ENCODE peak calls at places on chromosomes 3 and 15, in five cellular contexts. U, S, M, P and F are unnamed samples.

GRCh38 chr3:157958471-157958870 is 147.7 kb downstream of the SHOX2 start:
- DNase-seq in U (no peak), S (no peak), M (no peak), P (peak), F (no peak)

GRCh38 chr15:72155021-72155621 is 36.9 kb downstream of the SENP8 start:
- DNase-seq in U (peak), S (peak), M (no peak), P (peak), F (no peak)

GRCh38 chr15:51076898-51077564 is 17.7 kb downstream of the TNFAIP8L3 start:
- DNase-seq in U (peak), S (peak), M (no peak), P (peak), F (no peak)

GRCh38 chr3:108548304-108548703 is 37.9 kb upstream of the MYH15 start:
- DNase-seq in U (no peak), S (no peak), M (peak), P (no peak), F (no peak)

GRCh38 chr3:193585530-193585929 is 7.5 kb upstream of the OPA1 start:
- DNase-seq in U (no peak), S (no peak), M (no peak), P (no peak), F (no peak)

GRCh38 chr15:73127302-73127936 is 75.2 kb downstream of the NEO1 start:
- DNase-seq in U (peak), S (peak), M (no peak), P (peak), F (no peak)

GRCh38 chr15:62141643-62142588 is 23.2 kb downstream of the C2CD4B start:
- DNase-seq in U (no peak), S (peak), M (no peak), P (no peak), F (no peak)

GRCh38 chr3:157128771-157129671 is 30.9 kb downstream of the CCNL1 start:
- DNase-seq in U (peak), S (peak), M (no peak), P (peak), F (no peak)

GRCh38 chr3:191372122-191372521 is 41.8 kb upstream of the UTS2B start:
- DNase-seq in U (no peak), S (no peak), M (no peak), P (no peak), F (no peak)

GRCh38 chr15:73617310-73617709 is 15.9 kb downstream of the NPTN start:
- DNase-seq in U (no peak), S (peak), M (no peak), P (peak), F (no peak)

GRCh38 chr3:44297255-44297654 is 41.3 kb upstream of the TCAIM start:
- DNase-seq in U (no peak), S (no peak), M (no peak), P (no peak), F (no peak)

GRCh38 chr3:72461787-72462186 is 386.5 kb downstream of the SHQ1 start:
- DNase-seq in U (peak), S (no peak), M (no peak), P (no peak), F (no peak)

GRCh38 chr15:60074181-60074885 is 70.2 kb downstream of the FOXB1 start:
- DNase-seq in U (no peak), S (peak), M (no peak), P (no peak), F (no peak)

GRCh38 chr3:118550122-118550521 is 484.5 kb downstream of the IGSF11 start:
- DNase-seq in U (no peak), S (peak), M (no peak), P (no peak), F (no peak)

GRCh38 chr3:63908081-63908736 is 4.0 kb downstream of the SCAANT1 start:
- DNase-seq in U (no peak), S (peak), M (no peak), P (peak), F (no peak)

GRCh38 chr15:59283717-59284336 is 77.2 kb downstream of the LDHAL6B start:
- DNase-seq in U (no peak), S (no peak), M (no peak), P (no peak), F (no peak)

GRCh38 chr3:136728918-136729317 is 23.3 kb downstream of the STAG1 start:
- DNase-seq in U (peak), S (peak), M (peak), P (peak), F (peak)

GRCh38 chr3:134372405-134373277 is 1.6 kb downstream of the AMOTL2 start:
- DNase-seq in U (no peak), S (no peak), M (no peak), P (no peak), F (no peak)

GRCh38 chr3:59451041-59451763 is 401.4 kb upstream of the CFAP20DC start:
- DNase-seq in U (no peak), S (peak), M (no peak), P (no peak), F (no peak)

GRCh38 chr15:51198701-51199253 is 104.1 kb upstream of the TNFAIP8L3 start:
- DNase-seq in U (no peak), S (peak), M (no peak), P (no peak), F (no peak)

GRCh38 chr3:5875056-5875455 is 687.5 kb downstream of the EDEM1 start:
- DNase-seq in U (no peak), S (no peak), M (no peak), P (no peak), F (no peak)

GRCh38 chr3:126672741-126673140 is 17.8 kb upstream of the TXNRD3 start:
- DNase-seq in U (no peak), S (no peak), M (no peak), P (no peak), F (no peak)

GRCh38 chr3:71245052-71245488 is 338.5 kb downstream of the FOXP1 start:
- DNase-seq in U (no peak), S (peak), M (peak), P (peak), F (peak)

GRCh38 chr3:124441766-124442165 is 288.5 kb upstream of the UMPS start:
- DNase-seq in U (no peak), S (no peak), M (no peak), P (peak), F (no peak)

GRCh38 chr3:19885468-19885867 is 48.5 kb downstream of the EFHB start:
- DNase-seq in U (no peak), S (peak), M (no peak), P (peak), F (no peak)

GRCh38 chr3:67509471-67510075 is 144.8 kb downstream of the SUCLG2 start:
- DNase-seq in U (no peak), S (peak), M (no peak), P (no peak), F (no peak)

GRCh38 chr3:167346171-167346570 is 33.9 kb downstream of the ZBBX start:
- DNase-seq in U (no peak), S (no peak), M (no peak), P (no peak), F (no peak)

GRCh38 chr3:197076446-197076845 is 46.8 kb upstream of the MELTF start:
- DNase-seq in U (no peak), S (no peak), M (no peak), P (no peak), F (no peak)

GRCh38 chr3:86968224-86968932 is 22.6 kb downstream of the VGLL3 start:
- DNase-seq in U (no peak), S (no peak), M (no peak), P (no peak), F (no peak)

GRCh38 chr3:86961297-86961696 is 29.7 kb downstream of the VGLL3 start:
- DNase-seq in U (no peak), S (peak), M (no peak), P (no peak), F (no peak)

GRCh38 chr3:86965180-86965579 is 25.8 kb downstream of the VGLL3 start:
- DNase-seq in U (no peak), S (no peak), M (no peak), P (no peak), F (no peak)

GRCh38 chr3:86969500-86970189 is 21.3 kb downstream of the VGLL3 start:
- DNase-seq in U (no peak), S (no peak), M (no peak), P (peak), F (no peak)

DNA sequence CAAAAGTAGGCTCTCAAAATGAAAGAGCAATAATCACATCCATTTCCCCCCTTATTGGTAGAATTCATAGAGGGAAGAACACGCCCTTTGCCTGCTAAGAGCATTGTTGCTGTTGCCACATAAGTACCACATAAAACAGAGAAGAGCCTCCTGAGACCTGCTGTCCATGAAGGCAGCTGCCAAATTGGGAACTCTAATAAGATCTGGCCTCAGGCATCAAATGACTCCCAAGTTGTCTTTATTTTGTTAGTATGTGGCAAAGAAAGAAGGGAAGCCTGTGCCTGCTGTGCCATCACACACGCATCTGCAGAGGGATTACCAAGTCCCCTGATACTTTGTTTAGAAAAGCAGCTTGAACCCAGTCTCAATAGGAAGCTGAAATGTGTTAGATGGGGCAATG is 23.9 kb downstream of the VGLL3 start:
- DNase-seq in U (no peak), S (no peak), M (no peak), P (no peak), F (no peak)
- H3K4me3 ChIP-seq in U (no peak), S (no peak), M (no peak), P (no peak), F (no peak)

DNA sequence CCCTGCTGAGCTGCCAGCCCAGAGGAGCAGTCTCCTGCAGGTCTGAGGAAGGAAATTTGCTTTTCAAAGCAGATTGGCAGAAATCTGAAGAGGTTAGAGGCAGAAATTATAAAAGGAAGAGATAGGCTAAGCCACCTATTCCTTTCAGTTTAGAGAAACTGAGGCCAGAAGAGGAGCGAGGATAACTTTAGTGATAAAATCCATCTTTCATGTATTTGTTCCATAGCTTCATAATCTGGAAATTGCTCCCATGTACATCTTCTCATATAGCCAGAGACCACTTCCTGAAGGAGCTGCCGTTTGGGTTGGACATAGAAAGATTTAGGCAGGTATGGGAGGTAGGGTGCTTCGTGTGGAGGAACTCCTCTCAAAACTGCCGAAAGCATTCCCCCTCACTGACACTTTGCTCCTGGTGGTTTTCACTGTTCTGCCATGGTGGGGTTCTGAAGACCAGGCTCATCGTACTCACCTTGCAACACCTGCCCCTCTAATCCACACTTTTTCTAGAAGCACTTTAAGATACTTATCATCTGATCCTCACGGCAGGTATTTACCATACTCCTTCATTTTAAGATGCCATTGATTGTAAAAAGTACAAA is 670 bp upstream of the ACAP2 start:
- DNase-seq in U (no peak), S (no peak), M (no peak), P (no peak), F (no peak)
- H3K4me3 ChIP-seq in U (peak), S (peak), M (peak), P (peak), F (peak)

DNA sequence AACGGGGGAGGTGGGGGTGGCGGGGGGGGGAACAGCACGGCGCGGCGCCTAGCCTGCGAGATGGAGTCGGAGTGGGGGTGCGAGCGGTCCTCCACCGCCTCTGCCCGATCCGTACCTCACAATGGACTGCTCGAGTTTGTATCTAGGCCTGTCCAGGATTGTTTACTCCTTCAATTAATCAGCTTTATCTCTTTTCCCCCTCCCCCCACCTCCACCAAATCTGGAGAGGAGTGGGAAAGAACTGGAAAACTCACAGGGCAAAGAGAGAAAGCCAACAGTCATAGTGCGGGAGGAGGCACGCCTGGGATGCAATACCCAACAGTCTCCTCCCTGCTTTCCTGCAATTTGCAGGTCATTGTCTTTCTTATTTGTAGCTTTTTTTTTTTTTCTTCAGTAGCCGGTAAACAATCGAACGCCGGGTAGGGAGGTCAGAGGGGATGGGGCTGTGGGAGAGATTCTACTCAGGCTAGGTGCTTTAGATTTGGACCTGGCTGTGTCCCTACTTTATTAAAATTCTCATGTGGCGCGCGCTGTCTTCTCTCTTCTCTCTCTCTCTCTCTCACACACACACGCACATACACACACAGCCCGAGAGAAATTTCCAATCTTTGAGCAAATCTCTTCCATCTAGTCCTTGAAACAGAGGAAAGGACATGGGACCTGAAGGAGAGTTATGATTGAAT is 6.9 kb upstream of the MEIS2 start:
- DNase-seq in U (peak), S (no peak), M (no peak), P (peak), F (no peak)
- H3K4me3 ChIP-seq in U (peak), S (no peak), M (no peak), P (peak), F (no peak)

GRCh38 chr3:30303770-30304169 is 302.6 kb upstream of the TGFBR2 start:
- DNase-seq in U (no peak), S (no peak), M (no peak), P (no peak), F (no peak)
- H3K4me3 ChIP-seq in U (no peak), S (no peak), M (no peak), P (no peak), F (no peak)

GRCh38 chr3:149375164-149375823 is 2.2 kb downstream of the TM4SF1 start:
- DNase-seq in U (no peak), S (peak), M (no peak), P (no peak), F (no peak)

GRCh38 chr3:149377408-149378111 is at the start of gene TM4SF1:
- DNase-seq in U (peak), S (peak), M (no peak), P (peak), F (peak)

GRCh38 chr3:149378420-149379388 is 1.3 kb upstream of the TM4SF1 start:
- DNase-seq in U (no peak), S (no peak), M (no peak), P (no peak), F (no peak)

GRCh38 chr3:149375824-149376196 is 1.6 kb downstream of the TM4SF1 start:
- DNase-seq in U (no peak), S (no peak), M (no peak), P (no peak), F (no peak)

DNA sequence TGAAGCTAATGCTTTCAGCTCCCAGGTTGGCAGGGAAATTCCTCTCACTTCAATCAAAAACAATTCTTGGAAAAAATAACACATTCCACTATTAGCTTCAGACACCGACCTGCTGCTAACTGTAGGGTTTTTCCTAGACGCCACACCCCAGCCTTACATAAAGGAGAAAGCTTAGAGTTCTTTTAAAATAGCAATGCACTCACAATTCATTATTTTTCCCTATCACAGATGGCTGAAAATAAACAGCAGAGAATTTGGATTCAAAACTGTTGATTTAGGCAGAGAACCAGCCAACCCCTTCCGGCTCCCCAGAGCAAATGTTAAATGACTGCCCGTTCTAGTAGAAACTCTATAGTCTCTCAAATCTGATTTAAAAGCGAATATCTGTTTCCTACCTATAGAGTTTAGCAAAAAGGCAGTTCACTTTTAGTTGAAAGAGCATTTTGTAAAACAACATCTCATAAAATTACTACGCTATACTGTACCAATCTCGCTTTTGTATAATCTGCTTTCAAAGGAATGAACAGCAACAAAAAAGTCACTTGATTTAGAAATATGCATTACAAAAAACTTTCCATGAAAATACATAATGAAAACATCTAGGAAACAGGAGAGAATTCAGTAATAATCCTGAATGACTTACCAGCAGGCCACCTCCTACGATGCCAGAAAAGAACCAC is 581 bp downstream of the TM4SF1 start:
- DNase-seq in U (no peak), S (peak), M (no peak), P (no peak), F (no peak)
- H3K4me3 ChIP-seq in U (peak), S (peak), M (peak), P (no peak), F (peak)

GRCh38 chr15:66843581-66843980 is 141.5 kb downstream of the SMAD6 start:
- DNase-seq in U (no peak), S (no peak), M (no peak), P (no peak), F (no peak)

GRCh38 chr15:66841953-66842681 is 140.1 kb downstream of the SMAD6 start:
- DNase-seq in U (peak), S (peak), M (peak), P (peak), F (peak)

GRCh38 chr15:66844747-66845145 is 142.7 kb downstream of the SMAD6 start:
- DNase-seq in U (no peak), S (no peak), M (no peak), P (no peak), F (no peak)

GRCh38 chr15:66844041-66844746 is 142.2 kb downstream of the SMAD6 start:
- DNase-seq in U (no peak), S (no peak), M (no peak), P (no peak), F (no peak)

DNA sequence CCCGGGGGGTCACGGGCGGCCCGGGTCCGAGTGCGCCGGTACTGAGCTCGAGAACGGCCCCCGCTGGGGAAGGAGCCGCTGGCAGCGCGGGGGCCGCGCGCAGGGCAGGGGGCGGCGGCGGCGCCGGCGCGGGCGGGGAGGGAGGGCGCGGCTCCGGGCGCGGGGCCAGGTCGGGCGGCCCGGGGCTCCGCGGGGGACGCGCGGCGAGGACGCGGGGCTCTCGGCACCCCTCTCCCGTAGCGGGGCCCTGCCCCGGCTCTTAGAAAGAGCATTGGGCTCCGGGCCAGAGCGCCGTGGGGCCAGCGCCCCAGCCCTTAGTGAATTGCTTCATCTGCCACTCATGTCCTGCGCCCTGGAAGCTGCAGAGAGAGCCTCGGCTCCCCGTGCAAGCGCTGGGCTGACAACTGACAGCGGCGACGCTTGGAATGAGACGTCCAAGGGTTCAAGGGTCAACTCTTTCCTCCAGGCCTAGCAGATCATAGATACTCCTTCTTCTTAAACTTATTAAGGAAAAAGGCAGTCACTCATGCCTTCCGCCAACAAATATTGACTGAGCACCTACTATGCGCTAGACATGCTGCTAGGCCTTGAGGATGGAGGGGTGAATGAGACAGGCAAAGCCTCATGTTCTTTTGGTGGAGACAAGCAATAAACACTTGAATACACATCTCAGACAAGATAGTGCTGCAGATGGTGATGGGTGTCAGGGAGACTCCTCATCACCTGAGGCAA is 140.8 kb downstream of the SMAD6 start:
- DNase-seq in U (peak), S (peak), M (no peak), P (peak), F (peak)
- H3K4me3 ChIP-seq in U (peak), S (peak), M (peak), P (peak), F (peak)

DNA sequence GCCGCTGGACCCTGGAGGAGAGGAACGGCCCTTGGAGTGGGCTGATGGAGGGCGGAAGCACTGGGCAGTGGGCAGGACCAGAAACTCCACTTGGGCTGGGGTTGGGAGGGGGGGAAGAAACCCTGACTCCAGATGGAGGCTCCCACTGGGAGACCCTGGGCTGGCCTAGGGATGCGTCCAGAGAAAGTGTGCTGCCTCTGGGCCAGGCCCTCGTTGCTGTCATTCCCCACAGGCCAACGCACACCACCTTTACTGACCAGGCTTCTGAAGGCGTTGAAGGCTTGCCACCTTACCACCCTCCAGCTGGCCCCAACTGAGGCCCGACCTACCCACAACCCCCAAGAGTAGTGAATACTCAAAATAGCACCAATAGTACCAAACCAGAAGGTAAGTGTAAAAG is 8.4 kb upstream of the ITPKA start:
- DNase-seq in U (no peak), S (no peak), M (no peak), P (no peak), F (no peak)
- H3K4me3 ChIP-seq in U (no peak), S (no peak), M (no peak), P (no peak), F (no peak)

GRCh38 chr3:98740324-98740723 is 22.8 kb upstream of the ST3GAL6 start:
- DNase-seq in U (no peak), S (no peak), M (no peak), P (no peak), F (no peak)
- H3K4me3 ChIP-seq in U (no peak), S (no peak), M (no peak), P (no peak), F (no peak)